ENCODE peak calls at places on chromosomes 11 and 22, in four cellular contexts. P, N, T and D are unnamed samples.

GRCh38 chr11:5083602-5084001 is 14.2 kb downstream of the OR52E1 start:
- DNase-seq in P (no peak), N (no peak), T (no peak), D (no peak)

GRCh38 chr22:16917144-16918003 is 90.6 kb downstream of the GAB4 start:
- DNase-seq in P (peak; percentile 77), N (peak; percentile 12), T (peak; percentile 60), D (peak; percentile 32)

GRCh38 chr11:11074686-11075370 is 217.0 kb upstream of the ZBED5 start:
- DNase-seq in P (no peak), N (no peak), T (no peak), D (no peak)

GRCh38 chr11:19447150-19447566 is 206.4 kb upstream of the E2F8 start:
- DNase-seq in P (no peak), N (no peak), T (no peak), D (no peak)

GRCh38 chr22:38882480-38882879 is 10.5 kb upstream of the CBX6 start:
- DNase-seq in P (peak; percentile 2), N (no peak), T (no peak), D (no peak)

GRCh38 chr11:12160680-12161079 is 50.3 kb downstream of the MICAL2 start:
- DNase-seq in P (no peak), N (no peak), T (no peak), D (no peak)

GRCh38 chr11:64233913-64234839 is at the start of gene VEGFB:
- DNase-seq in P (peak; percentile 87), N (no peak), T (no peak), D (peak; percentile 77)

GRCh38 chr11:22920939-22921565 is 60.8 kb upstream of the CCDC179 start:
- DNase-seq in P (no peak), N (no peak), T (peak; percentile 11), D (peak; percentile 1)

GRCh38 chr11:61294717-61295595 is at the start of gene VWCE:
- DNase-seq in P (no peak), N (no peak), T (peak; percentile 55), D (peak; percentile 96)

GRCh38 chr22:39215430-39216142 is 29.2 kb downstream of the PDGFB start:
- DNase-seq in P (peak; percentile 54), N (no peak), T (no peak), D (no peak)

GRCh38 chr11:115164774-115165173 is 339.4 kb downstream of the CADM1 start:
- DNase-seq in P (no peak), N (no peak), T (no peak), D (no peak)

GRCh38 chr11:113721462-113722066 is 15.5 kb upstream of the TMPRSS5 start:
- DNase-seq in P (no peak), N (no peak), T (no peak), D (no peak)

GRCh38 chr11:115612331-115612730 is 108.1 kb upstream of the CADM1 start:
- DNase-seq in P (no peak), N (no peak), T (no peak), D (no peak)

GRCh38 chr11:92246637-92247036 is 22.0 kb downstream of the FAT3 start:
- DNase-seq in P (no peak), N (no peak), T (no peak), D (no peak)

GRCh38 chr11:45805305-45806071 is 539 bp downstream of the SLC35C1 start:
- DNase-seq in P (peak; percentile 41), N (no peak), T (peak; percentile 54), D (no peak)

GRCh38 chr11:65436412-65437032 is 13.9 kb downstream of the NEAT1 start:
- DNase-seq in P (no peak), N (no peak), T (no peak), D (no peak)

GRCh38 chr11:30553521-30554110 is 32.5 kb downstream of the MPPED2 start:
- DNase-seq in P (no peak), N (no peak), T (no peak), D (no peak)

GRCh38 chr22:49936018-49936972 is 17.9 kb downstream of the CRELD2 start:
- DNase-seq in P (peak; percentile 79), N (peak; percentile 69), T (peak; percentile 63), D (peak; percentile 86)

GRCh38 chr22:40797427-40797826 is 21.7 kb downstream of the SLC25A17 start:
- DNase-seq in P (no peak), N (no peak), T (no peak), D (no peak)

GRCh38 chr22:39665229-39665628 is 94.7 kb downstream of the CACNA1I start:
- DNase-seq in P (no peak), N (no peak), T (no peak), D (no peak)

GRCh38 chr11:7965386-7965785 is at the start of gene NLRP10:
- DNase-seq in P (no peak), N (no peak), T (no peak), D (no peak)

GRCh38 chr22:27952779-27953178 is 33.7 kb upstream of the PITPNB start:
- DNase-seq in P (no peak), N (no peak), T (no peak), D (no peak)

GRCh38 chr11:64810891-64811272 is 531 bp upstream of the MEN1 start:
- DNase-seq in P (no peak), N (no peak), T (no peak), D (no peak)

GRCh38 chr11:134586726-134587125 is 174.7 kb upstream of the B3GAT1 start:
- DNase-seq in P (no peak), N (no peak), T (no peak), D (no peak)

GRCh38 chr11:106304274-106304673 is 226.8 kb downstream of the AASDHPPT start:
- DNase-seq in P (no peak), N (no peak), T (no peak), D (no peak)

GRCh38 chr11:102678022-102678421 is 27.5 kb downstream of the MMP27 start:
- DNase-seq in P (no peak), N (no peak), T (no peak), D (no peak)

GRCh38 chr11:12677131-12677530 is 2.9 kb downstream of the TEAD1 start:
- DNase-seq in P (no peak), N (no peak), T (no peak), D (no peak)

GRCh38 chr22:26470807-26471206 is 12.8 kb downstream of the HPS4 start:
- DNase-seq in P (no peak), N (no peak), T (no peak), D (no peak)

GRCh38 chr22:26476705-26477340 is 6.8 kb downstream of the HPS4 start:
- DNase-seq in P (no peak), N (no peak), T (peak; percentile 74), D (no peak)

GRCh38 chr22:26471522-26471921 is 12.1 kb downstream of the HPS4 start:
- DNase-seq in P (no peak), N (no peak), T (no peak), D (no peak)

GRCh38 chr22:26477341-26477731 is 6.2 kb downstream of the HPS4 start:
- DNase-seq in P (no peak), N (no peak), T (no peak), D (no peak)

DNA sequence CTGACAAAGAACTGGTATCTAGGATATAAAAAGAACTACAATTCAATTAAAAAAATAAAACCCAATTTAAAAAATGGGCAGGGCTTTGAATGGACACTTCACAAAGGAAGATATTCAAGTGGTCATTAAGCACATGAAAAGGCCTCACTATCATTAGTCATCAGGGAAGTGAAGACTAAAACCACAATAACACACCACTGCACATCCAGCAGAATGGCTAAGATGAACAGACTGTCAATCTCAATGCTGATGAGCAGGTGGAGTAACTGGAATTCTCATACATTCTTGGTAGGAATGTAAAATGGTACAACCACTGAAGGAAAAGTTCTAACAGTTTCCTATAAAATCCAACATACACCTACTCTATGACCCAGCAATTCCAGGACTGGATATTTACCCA is 8.9 kb downstream of the HPS4 start:
- DNase-seq in P (no peak), N (no peak), T (no peak), D (no peak)
- TF ChIP-seq SPI1 in P (no peak), N (peak; percentile 3), T (no peak), D (no peak)

DNA sequence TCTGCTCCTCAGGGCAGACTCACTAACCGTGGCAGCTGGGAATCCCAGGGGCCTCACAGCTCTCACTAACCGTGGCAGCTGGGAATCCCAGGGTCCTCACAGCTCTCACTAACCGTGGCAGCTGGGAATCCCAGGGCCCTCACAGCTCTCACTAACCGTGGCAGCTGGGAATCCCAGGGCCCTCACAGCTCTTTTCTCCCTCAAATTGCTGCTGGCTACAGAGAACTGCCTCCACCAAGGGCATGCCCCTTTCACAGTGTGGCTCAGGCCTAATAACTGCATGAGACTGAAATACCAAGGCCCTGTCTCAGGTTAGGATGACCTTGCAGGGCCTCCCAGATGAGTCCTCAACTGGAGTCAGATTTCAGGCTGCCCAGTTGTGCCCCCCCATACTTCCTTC is 35.1 kb upstream of the GGTLC2 start:
- DNase-seq in P (no peak), N (no peak), T (no peak), D (no peak)
- TF ChIP-seq SPI1 in P (no peak), N (no peak), T (no peak), D (no peak)

GRCh38 chr22:42617155-42617983 is 2.7 kb upstream of the POLDIP3 start:
- DNase-seq in P (no peak), N (no peak), T (no peak), D (no peak)
- TF ChIP-seq SPI1 in P (no peak), N (no peak), T (no peak), D (no peak)

GRCh38 chr11:9906043-9906791 is 242.3 kb downstream of the SWAP70 start:
- DNase-seq in P (no peak), N (no peak), T (no peak), D (no peak)
- TF ChIP-seq SPI1 in P (no peak), N (no peak), T (no peak), D (no peak)

GRCh38 chr22:48503035-48503625 is 1324.5 kb downstream of the BRD1 start:
- DNase-seq in P (no peak), N (no peak), T (no peak), D (no peak)

GRCh38 chr22:48500481-48501230 is 1327.0 kb downstream of the BRD1 start:
- DNase-seq in P (no peak), N (no peak), T (no peak), D (no peak)

GRCh38 chr22:48498526-48499331 is 1328.9 kb downstream of the BRD1 start:
- DNase-seq in P (no peak), N (no peak), T (no peak), D (no peak)

GRCh38 chr22:48499456-48500425 is 1327.9 kb downstream of the BRD1 start:
- DNase-seq in P (no peak), N (no peak), T (no peak), D (no peak)

GRCh38 chr22:48501231-48501750 is 1326.4 kb downstream of the BRD1 start:
- DNase-seq in P (no peak), N (no peak), T (no peak), D (no peak)
- TF ChIP-seq SPI1 in P (no peak), N (no peak), T (no peak), D (no peak)